ENCODE peak calls at places on chromosomes 12 and 14, in five cellular contexts. T is naive thymus-derived CD8-positive, alpha-beta T cell; S is substantia nigra; W is frontal cortex; P is left cardiac atrium. H is an unnamed sample.

GRCh38 chr14:21136024-21136423 is 19.8 kb downstream of the OR5AU1 start:
- DNase-seq in W (peak; percentile 10), T (peak; percentile 13), P (no peak), S (no peak), H (no peak)

GRCh38 chr12:109767456-109767855 is 53.8 kb downstream of the FAM222A start:
- DNase-seq in T (no peak), P (no peak), W (no peak), S (no peak), H (peak; percentile 6)

GRCh38 chr14:49828640-49829039 is 23.9 kb downstream of the NEMF start:
- DNase-seq in P (no peak), S (no peak), T (no peak), W (no peak), H (no peak)

GRCh38 chr14:25049127-25049558 is 804 bp downstream of the STXBP6 start:
- DNase-seq in P (peak; percentile 33), W (no peak), T (no peak), S (no peak), H (peak; percentile 83)

GRCh38 chr12:24901975-24902461 is 46.9 kb downstream of the BCAT1 start:
- DNase-seq in W (peak; percentile 56), S (peak; percentile 40), T (no peak), P (no peak), H (peak; percentile 93)

GRCh38 chr12:122894173-122895121 is 1.5 kb downstream of the VPS37B start:
- DNase-seq in W (no peak), T (no peak), P (no peak), S (no peak), H (no peak)

GRCh38 chr12:4383304-4383865 is 3.9 kb upstream of the FGF23 start:
- DNase-seq in T (no peak), S (no peak), P (no peak), W (no peak), H (no peak)

GRCh38 chr12:22656376-22656775 is 31.4 kb downstream of the ETNK1 start:
- DNase-seq in P (no peak), W (no peak), T (no peak), S (no peak), H (no peak)

GRCh38 chr14:24481622-24482324 is 26.3 kb downstream of the CMA1 start:
- DNase-seq in W (peak; percentile 18), P (peak; percentile 36), T (peak; percentile 29), S (no peak), H (peak; percentile 78)

GRCh38 chr14:36279306-36280244 is 40.9 kb downstream of the MBIP start:
- DNase-seq in P (no peak), S (no peak), W (no peak), T (no peak), H (no peak)

GRCh38 chr12:109946505-109946904 is 46.4 kb downstream of the TCHP start:
- DNase-seq in W (no peak), T (no peak), P (no peak), S (no peak), H (no peak)

GRCh38 chr14:85625925-85626585 is 96.1 kb downstream of the FLRT2 start:
- DNase-seq in P (no peak), T (no peak), W (no peak), S (no peak), H (no peak)

GRCh38 chr14:104428333-104428851 is 151.2 kb upstream of the C14orf180 start:
- DNase-seq in P (no peak), W (no peak), S (no peak), T (no peak), H (no peak)

GRCh38 chr12:27965411-27965810 is 7.1 kb downstream of the PTHLH start:
- DNase-seq in T (no peak), P (no peak), S (no peak), W (no peak), H (no peak)

H was measured in posterior cingulate gyrus.